ENCODE peak calls at places on chromosomes 7 and 10, in seven cellular contexts. C, M, Z, N, P, D and L are unnamed samples.

GRCh38 chr7:139777304-139777890 is 401 bp downstream of the HIPK2 start:
- DNase-seq in M (peak; percentile 36), P (no peak), C (peak; percentile 65), D (peak; percentile 79), Z (no peak), N (peak; percentile 47), L (peak; percentile 77)

GRCh38 chr7:150405584-150406310 is 26.6 kb downstream of the ZNF775 start:
- DNase-seq in C (peak; percentile 57), N (no peak), P (peak; percentile 51), Z (peak; percentile 27), D (peak; percentile 78), M (no peak), L (peak; percentile 77)

GRCh38 chr7:39271386-39271785 is 293.7 kb downstream of the POU6F2 start:
- DNase-seq in P (peak; percentile 7), D (peak; percentile 40), N (no peak), Z (no peak), M (peak; percentile 74), C (no peak), L (peak; percentile 58)

GRCh38 chr7:117808910-117809705 is 64.1 kb downstream of the CTTNBP2 start:
- DNase-seq in Z (peak; percentile 51), D (no peak), N (no peak), M (no peak), C (no peak), P (no peak), L (no peak)

GRCh38 chr10:91589015-91589655 is 43.7 kb downstream of the PPP1R3C start:
- DNase-seq in N (no peak), D (no peak), Z (peak; percentile 46), C (peak; percentile 24), M (no peak), P (no peak), L (peak; percentile 82)

GRCh38 chr10:91891285-91892001 is 17.8 kb downstream of the FGFBP3 start:
- DNase-seq in M (no peak), N (no peak), D (no peak), P (peak; percentile 88), Z (peak; percentile 83), C (no peak), L (no peak)

GRCh38 chr10:131203456-131204357 is 107.8 kb downstream of the TCERG1L start:
- DNase-seq in P (no peak), M (no peak), C (no peak), N (no peak), D (no peak), Z (no peak), L (no peak)

GRCh38 chr10:25261571-25261970 is 86.8 kb downstream of the GPR158 start:
- DNase-seq in M (no peak), C (no peak), P (no peak), D (no peak), N (no peak), Z (no peak), L (peak; percentile 18)

GRCh38 chr7:6401536-6401935 is 46.2 kb downstream of the DAGLB start:
- DNase-seq in C (no peak), D (no peak), Z (no peak), M (no peak), P (no peak), N (no peak), L (no peak)

GRCh38 chr10:47369251-47369894 is 14.7 kb downstream of the ZNF488 start:
- DNase-seq in P (no peak), N (no peak), Z (no peak), D (no peak), M (no peak), C (no peak), L (no peak)

GRCh38 chr7:96085953-96086352 is 235.9 kb downstream of the SLC25A13 start:
- DNase-seq in M (no peak), D (no peak), C (no peak), N (no peak), Z (no peak), P (no peak), L (no peak)

GRCh38 chr7:112550468-112551060 is 69.8 kb downstream of the LSMEM1 start:
- DNase-seq in C (no peak), Z (peak; percentile 71), N (no peak), M (peak; percentile 20), D (peak; percentile 42), P (peak; percentile 86), L (peak; percentile 64)

GRCh38 chr7:67462781-67463191 is 466.2 kb downstream of the TYW1 start:
- DNase-seq in D (no peak), M (peak; percentile 56), Z (no peak), C (peak; percentile 74), N (no peak), P (no peak), L (peak; percentile 95)

GRCh38 chr7:24336461-24336860 is 52.5 kb downstream of the NPY start:
- DNase-seq in C (peak; percentile 10), Z (no peak), D (no peak), N (no peak), P (no peak), M (no peak), L (peak; percentile 70)

GRCh38 chr7:15461576-15461975 is 100.2 kb downstream of the AGMO start:
- DNase-seq in D (no peak), M (no peak), P (peak; percentile 98), Z (peak; percentile 87), N (no peak), C (no peak), L (no peak)

GRCh38 chr10:12332572-12333381 is 16.6 kb upstream of the CAMK1D start:
- DNase-seq in P (peak; percentile 32), Z (peak; percentile 14), M (no peak), N (no peak), C (no peak), D (no peak), L (no peak)

GRCh38 chr7:84370114-84370513 is 175.5 kb upstream of the SEMA3A start:
- DNase-seq in Z (peak; percentile 33), C (no peak), M (no peak), N (no peak), P (no peak), D (no peak), L (no peak)

GRCh38 chr7:139481364-139481763 is 2.1 kb downstream of the KLRG2 start:
- DNase-seq in Z (no peak), P (no peak), C (no peak), D (no peak), N (no peak), M (no peak), L (no peak)

GRCh38 chr7:95342642-95343252 is 18.4 kb upstream of the PON1 start:
- DNase-seq in P (peak; percentile 25), Z (no peak), C (no peak), N (no peak), M (no peak), D (peak; percentile 16), L (peak; percentile 17)

GRCh38 chr10:133509700-133510099 is 17.5 kb upstream of the CYP2E1 start:
- DNase-seq in N (no peak), M (no peak), Z (no peak), P (no peak), C (no peak), D (no peak), L (no peak)

GRCh38 chr7:111274882-111275281 is 184.0 kb downstream of the LRRN3 start:
- DNase-seq in C (no peak), P (peak; percentile 38), M (no peak), N (no peak), Z (peak; percentile 43), D (no peak), L (no peak)

GRCh38 chr10:133087679-133088523 is at the start of gene ADGRA1:
- DNase-seq in P (no peak), Z (no peak), D (peak; percentile 87), C (peak; percentile 80), M (peak; percentile 62), N (no peak), L (peak; percentile 83)

GRCh38 chr7:24763303-24763901 is 6.1 kb upstream of the GSDME start:
- DNase-seq in P (no peak), M (no peak), Z (no peak), N (no peak), C (no peak), D (no peak), L (no peak)

GRCh38 chr10:100053686-100054460 is 27.8 kb downstream of the CPN1 start:
- DNase-seq in N (no peak), C (no peak), M (no peak), D (no peak), Z (no peak), P (no peak), L (no peak)